ENCODE peak calls at places on chromosomes 6 and 20, in five cellular contexts. H is foreskin fibroblast; N is cardiac muscle cell; T is testis; J is CD8-positive, alpha-beta T cell. L is an unnamed sample.

GRCh38 chr20:48640871-48641270 is 186.9 kb downstream of the PREX1 start:
- DNase-seq in H (no peak), N (no peak), T (no peak), J (no peak), L (no peak)

GRCh38 chr20:371755-372542 is 8.6 kb upstream of the TRIB3 start:
- DNase-seq in H (peak), N (peak), T (no peak), J (no peak), L (peak)

GRCh38 chr6:131867744-131868143 is 59.9 kb downstream of the ENPP1 start:
- DNase-seq in H (no peak), N (no peak), T (no peak), J (no peak), L (no peak)

GRCh38 chr6:93419304-93420162 is at the start of gene EPHA7:
- DNase-seq in H (peak), N (peak), T (peak), J (peak), L (peak)

GRCh38 chr20:19917110-19917509 is 100.1 kb upstream of the NAA20 start:
- DNase-seq in H (no peak), N (no peak), T (no peak), J (no peak), L (no peak)

GRCh38 chr6:6674872-6675271 is 86.4 kb downstream of the LY86 start:
- DNase-seq in H (no peak), N (no peak), T (peak), J (no peak), L (peak)

GRCh38 chr6:38495511-38495910 is 144.2 kb downstream of the BTBD9 start:
- DNase-seq in H (no peak), N (no peak), T (no peak), J (no peak), L (no peak)

GRCh38 chr20:46074006-46074405 is 15.8 kb downstream of the NCOA5 start:
- DNase-seq in H (no peak), N (no peak), T (no peak), J (no peak), L (no peak)

GRCh38 chr20:33785503-33785902 is 25.6 kb upstream of the CHMP4B start:
- DNase-seq in H (no peak), N (no peak), T (no peak), J (no peak), L (no peak)

GRCh38 chr20:6265204-6265904 is 142.5 kb upstream of the FERMT1 start:
- DNase-seq in H (peak), N (peak), T (no peak), J (no peak), L (peak)

GRCh38 chr6:30037182-30037788 is 23.8 kb upstream of the POLR1H start:
- DNase-seq in H (peak), N (peak), T (no peak), J (no peak), L (no peak)

GRCh38 chr6:78936515-78936914 is 69.2 kb downstream of the IRAK1BP1 start:
- DNase-seq in H (no peak), N (no peak), T (no peak), J (no peak), L (no peak)

GRCh38 chr6:37646097-37646864 is 51.4 kb downstream of the MDGA1 start:
- DNase-seq in H (no peak), N (no peak), T (no peak), J (no peak), L (no peak)

GRCh38 chr6:5580736-5581568 is 319.6 kb downstream of the FARS2 start:
- DNase-seq in H (no peak), N (no peak), T (no peak), J (peak), L (no peak)

GRCh38 chr6:6724319-6725119 is 136.0 kb downstream of the LY86 start:
- DNase-seq in H (peak), N (peak), T (peak), J (peak), L (peak)

GRCh38 chr6:134495893-134496253 is 178.0 kb upstream of the SGK1 start:
- DNase-seq in H (no peak), N (peak), T (no peak), J (no peak), L (no peak)

GRCh38 chr6:84731901-84732300 is 32.5 kb downstream of the TBX18 start:
- DNase-seq in H (no peak), N (peak), T (no peak), J (no peak), L (no peak)

GRCh38 chr6:154738561-154738961 is 5.3 kb downstream of the SCAF8 start:
- DNase-seq in H (no peak), N (peak), T (no peak), J (no peak), L (no peak)

GRCh38 chr6:72413884-72414283 is 208.0 kb upstream of the KCNQ5 start:
- DNase-seq in H (no peak), N (peak), T (no peak), J (no peak), L (peak)

GRCh38 chr6:6591778-6592388 is 3.4 kb downstream of the LY86 start:
- DNase-seq in H (no peak), N (no peak), T (peak), J (no peak), L (no peak)

GRCh38 chr6:37915463-37915862 is 95.9 kb downstream of the ZFAND3 start:
- DNase-seq in H (no peak), N (no peak), T (no peak), J (no peak), L (no peak)

GRCh38 chr6:149846321-149846720 is 17.8 kb downstream of the LRP11 start:
- DNase-seq in H (peak), N (peak), T (peak), J (no peak), L (peak)

GRCh38 chr6:29489286-29489685 is 1.5 kb upstream of the MAS1L start:
- DNase-seq in H (no peak), N (no peak), T (no peak), J (no peak), L (no peak)

GRCh38 chr6:169213814-169214520 is 39.7 kb downstream of the THBS2 start:
- DNase-seq in H (no peak), N (no peak), T (no peak), J (no peak), L (no peak)

GRCh38 chr20:37407117-37407566 is 61.2 kb downstream of the SRC start:
- DNase-seq in H (no peak), N (peak), T (no peak), J (no peak), L (no peak)

GRCh38 chr6:130435181-130435580 is 69.4 kb downstream of the TMEM200A start:
- DNase-seq in H (no peak), N (no peak), T (no peak), J (no peak), L (no peak)

GRCh38 chr20:46050444-46050843 is 21.4 kb downstream of the SLC12A5 start:
- DNase-seq in H (no peak), N (no peak), T (no peak), J (no peak), L (no peak)

GRCh38 chr6:15038013-15038791 is 207.7 kb upstream of the JARID2 start:
- DNase-seq in H (no peak), N (no peak), T (no peak), J (no peak), L (no peak)

GRCh38 chr6:156854466-156855161 is 77.4 kb downstream of the ARID1B start:
- DNase-seq in H (no peak), N (no peak), T (no peak), J (no peak), L (no peak)

GRCh38 chr6:156852147-156852857 is 75.1 kb downstream of the ARID1B start:
- DNase-seq in H (no peak), N (no peak), T (no peak), J (no peak), L (no peak)

GRCh38 chr6:156853733-156854132 is 76.6 kb downstream of the ARID1B start:
- DNase-seq in H (no peak), N (no peak), T (no peak), J (no peak), L (no peak)

GRCh38 chr6:156851447-156851846 is 74.3 kb downstream of the ARID1B start:
- DNase-seq in H (no peak), N (no peak), T (no peak), J (no peak), L (no peak)

GRCh38 chr6:156852858-156853216 is 75.7 kb downstream of the ARID1B start:
- DNase-seq in H (no peak), N (no peak), T (no peak), J (no peak), L (no peak)
- H3K4me3 ChIP-seq in H (no peak), N (no peak), T (no peak), J (no peak), L (no peak)

GRCh38 chr6:36128793-36129192 is 1.5 kb upstream of the MAPK13 start:
- DNase-seq in H (no peak), N (no peak), T (no peak), J (no peak), L (no peak)

GRCh38 chr6:36129889-36130671 is at the start of gene MAPK13:
- DNase-seq in H (peak), N (peak), T (no peak), J (no peak), L (no peak)

GRCh38 chr6:36131517-36132220 is 1.4 kb downstream of the MAPK13 start:
- DNase-seq in H (peak), N (peak), T (peak), J (peak), L (peak)

GRCh38 chr6:36132221-36132895 is 2.0 kb downstream of the MAPK13 start:
- DNase-seq in H (no peak), N (no peak), T (no peak), J (no peak), L (no peak)

GRCh38 chr6:36130672-36131516 is 581 bp downstream of the MAPK13 start:
- DNase-seq in H (peak), N (peak), T (peak), J (peak), L (no peak)
- H3K4me3 ChIP-seq in H (no peak), N (peak), T (peak), J (peak), L (no peak)

GRCh38 chr6:90413396-90413795 is 116.8 kb upstream of the BACH2 start:
- DNase-seq in H (no peak), N (no peak), T (no peak), J (no peak), L (no peak)
- H3K4me3 ChIP-seq in H (peak), N (no peak), T (no peak), J (peak), L (peak)

GRCh38 chr6:26328265-26328844 is 36.6 kb upstream of the BTN3A2 start:
- DNase-seq in H (peak), N (no peak), T (no peak), J (peak), L (no peak)
- H3K4me3 ChIP-seq in H (peak), N (peak), T (no peak), J (peak), L (no peak)

DNA sequence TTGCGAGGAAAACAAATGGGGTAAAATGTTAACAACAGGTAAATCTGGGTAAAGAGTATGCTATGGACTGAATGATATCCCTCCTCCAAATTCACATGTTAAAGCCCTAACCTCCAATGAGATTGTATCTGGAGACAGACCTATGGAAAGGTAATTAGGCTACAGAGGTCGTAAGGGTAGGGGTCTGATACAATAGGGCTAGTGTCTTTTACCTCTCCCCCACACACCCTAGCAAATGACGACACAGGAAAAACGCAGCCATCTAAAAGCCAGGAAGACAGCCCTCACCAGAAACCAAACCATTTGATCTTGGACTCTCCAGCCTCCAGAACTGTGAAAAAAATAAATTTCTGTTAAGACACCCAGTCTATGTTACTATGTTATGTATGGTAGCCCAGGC is 20.6 kb upstream of the FBXO9 start:
- DNase-seq in H (no peak), N (no peak), T (no peak), J (no peak), L (no peak)
- H3K4me3 ChIP-seq in H (no peak), N (no peak), T (no peak), J (no peak), L (no peak)